ENCODE peak calls at places on chromosome 14, in four cellular contexts. One of them, this sample, is unnamed.

GRCh38 chr14:93764211-93764659 is 24.1 kb downstream of the PRIMA1 start:
- DNase-seq in RPMI7951: no peak
- DNase-seq in NCI-H748 treated with DMSO at 0.1 percent for 48 hours: no peak
- DNase-seq in NCI-H1105 treated with DMSO at 0.1 percent for 48 hours: no peak
- DNase-seq in this sample: peak; percentile 66

GRCh38 chr14:72553161-72553560 is 340.7 kb downstream of the DPF3 start:
- DNase-seq in RPMI7951: peak; percentile 30
- DNase-seq in NCI-H748 treated with DMSO at 0.1 percent for 48 hours: no peak
- DNase-seq in NCI-H1105 treated with DMSO at 0.1 percent for 48 hours: no peak
- DNase-seq in this sample: peak; percentile 56

GRCh38 chr14:33987565-33988080 is 36.7 kb upstream of the EGLN3 start:
- DNase-seq in RPMI7951: no peak
- DNase-seq in NCI-H748 treated with DMSO at 0.1 percent for 48 hours: peak; percentile 26
- DNase-seq in NCI-H1105 treated with DMSO at 0.1 percent for 48 hours: no peak
- DNase-seq in this sample: no peak

GRCh38 chr14:67704484-67705089 is 2.9 kb downstream of the RDH12 start:
- DNase-seq in RPMI7951: peak; percentile 51
- DNase-seq in NCI-H748 treated with DMSO at 0.1 percent for 48 hours: peak; percentile 71
- DNase-seq in NCI-H1105 treated with DMSO at 0.1 percent for 48 hours: peak; percentile 70
- DNase-seq in this sample: no peak

GRCh38 chr14:54252072-54252730 is 144.6 kb upstream of the CDKN3 start:
- DNase-seq in RPMI7951: peak; percentile 92
- DNase-seq in NCI-H748 treated with DMSO at 0.1 percent for 48 hours: no peak
- DNase-seq in NCI-H1105 treated with DMSO at 0.1 percent for 48 hours: no peak
- DNase-seq in this sample: peak; percentile 24

GRCh38 chr14:103916636-103917262 is 11.5 kb upstream of the TDRD9 start:
- DNase-seq in RPMI7951: no peak
- DNase-seq in NCI-H748 treated with DMSO at 0.1 percent for 48 hours: no peak
- DNase-seq in NCI-H1105 treated with DMSO at 0.1 percent for 48 hours: no peak
- DNase-seq in this sample: no peak

GRCh38 chr14:32594766-32595165 is 265.7 kb downstream of the AKAP6 start:
- DNase-seq in RPMI7951: peak; percentile 84
- DNase-seq in NCI-H748 treated with DMSO at 0.1 percent for 48 hours: no peak
- DNase-seq in NCI-H1105 treated with DMSO at 0.1 percent for 48 hours: no peak
- DNase-seq in this sample: no peak

GRCh38 chr14:68684466-68685418 is 108.1 kb downstream of the ZFP36L1 start:
- DNase-seq in RPMI7951: no peak
- DNase-seq in NCI-H748 treated with DMSO at 0.1 percent for 48 hours: no peak
- DNase-seq in NCI-H1105 treated with DMSO at 0.1 percent for 48 hours: no peak
- DNase-seq in this sample: no peak

GRCh38 chr14:65804752-65805473 is 392.4 kb downstream of the FUT8 start:
- DNase-seq in RPMI7951: no peak
- DNase-seq in NCI-H748 treated with DMSO at 0.1 percent for 48 hours: no peak
- DNase-seq in NCI-H1105 treated with DMSO at 0.1 percent for 48 hours: no peak
- DNase-seq in this sample: no peak

GRCh38 chr14:73662439-73663056 is 17.8 kb downstream of the DNAL1 start:
- DNase-seq in RPMI7951: peak; percentile 93
- DNase-seq in NCI-H748 treated with DMSO at 0.1 percent for 48 hours: no peak
- DNase-seq in NCI-H1105 treated with DMSO at 0.1 percent for 48 hours: no peak
- DNase-seq in this sample: peak; percentile 84

GRCh38 chr14:52914295-52914694 is 36.6 kb downstream of the FERMT2 start:
- DNase-seq in RPMI7951: no peak
- DNase-seq in NCI-H748 treated with DMSO at 0.1 percent for 48 hours: no peak
- DNase-seq in NCI-H1105 treated with DMSO at 0.1 percent for 48 hours: no peak
- DNase-seq in this sample: no peak

GRCh38 chr14:54974773-54975414 is 52.0 kb downstream of the WDHD1 start:
- DNase-seq in RPMI7951: no peak
- DNase-seq in NCI-H748 treated with DMSO at 0.1 percent for 48 hours: no peak
- DNase-seq in NCI-H1105 treated with DMSO at 0.1 percent for 48 hours: no peak
- DNase-seq in this sample: no peak

GRCh38 chr14:76329150-76329881 is 46.6 kb upstream of the ESRRB start:
- DNase-seq in RPMI7951: no peak
- DNase-seq in NCI-H748 treated with DMSO at 0.1 percent for 48 hours: peak; percentile 45
- DNase-seq in NCI-H1105 treated with DMSO at 0.1 percent for 48 hours: peak; percentile 80
- DNase-seq in this sample: no peak

GRCh38 chr14:105496831-105497591 is 6.0 kb downstream of the TEDC1 start:
- DNase-seq in RPMI7951: no peak
- DNase-seq in NCI-H748 treated with DMSO at 0.1 percent for 48 hours: no peak
- DNase-seq in NCI-H1105 treated with DMSO at 0.1 percent for 48 hours: no peak
- DNase-seq in this sample: no peak

GRCh38 chr14:54579606-54580005 is 12.7 kb downstream of the SAMD4A start:
- DNase-seq in RPMI7951: peak; percentile 46
- DNase-seq in NCI-H748 treated with DMSO at 0.1 percent for 48 hours: no peak
- DNase-seq in NCI-H1105 treated with DMSO at 0.1 percent for 48 hours: no peak
- DNase-seq in this sample: no peak

GRCh38 chr14:104939666-104940410 is 15.2 kb downstream of the PLD4 start:
- DNase-seq in RPMI7951: no peak
- DNase-seq in NCI-H748 treated with DMSO at 0.1 percent for 48 hours: no peak
- DNase-seq in NCI-H1105 treated with DMSO at 0.1 percent for 48 hours: no peak
- DNase-seq in this sample: no peak

GRCh38 chr14:43140453-43140852 is 1366.6 kb downstream of the FSCB start:
- DNase-seq in RPMI7951: no peak
- DNase-seq in NCI-H748 treated with DMSO at 0.1 percent for 48 hours: no peak
- DNase-seq in NCI-H1105 treated with DMSO at 0.1 percent for 48 hours: no peak
- DNase-seq in this sample: no peak

GRCh38 chr14:28300356-28300755 is 466.2 kb upstream of the FOXG1 start:
- DNase-seq in RPMI7951: no peak
- DNase-seq in NCI-H748 treated with DMSO at 0.1 percent for 48 hours: no peak
- DNase-seq in NCI-H1105 treated with DMSO at 0.1 percent for 48 hours: no peak
- DNase-seq in this sample: no peak

GRCh38 chr14:52069617-52070431 is 965 bp upstream of the NID2 start:
- DNase-seq in RPMI7951: peak; percentile 73
- DNase-seq in NCI-H748 treated with DMSO at 0.1 percent for 48 hours: peak; percentile 37
- DNase-seq in NCI-H1105 treated with DMSO at 0.1 percent for 48 hours: no peak
- DNase-seq in this sample: no peak

GRCh38 chr14:50232276-50232642 is 881 bp upstream of the SOS2 start:
- DNase-seq in RPMI7951: no peak
- DNase-seq in NCI-H748 treated with DMSO at 0.1 percent for 48 hours: no peak
- DNase-seq in NCI-H1105 treated with DMSO at 0.1 percent for 48 hours: no peak
- DNase-seq in this sample: no peak

GRCh38 chr14:104998801-104999200 is 13.2 kb downstream of the CLBA1 start:
- DNase-seq in RPMI7951: no peak
- DNase-seq in NCI-H748 treated with DMSO at 0.1 percent for 48 hours: no peak
- DNase-seq in NCI-H1105 treated with DMSO at 0.1 percent for 48 hours: peak; percentile 95
- DNase-seq in this sample: no peak

GRCh38 chr14:23398348-23398747 is 9.7 kb downstream of the MYH6 start:
- DNase-seq in RPMI7951: no peak
- DNase-seq in NCI-H748 treated with DMSO at 0.1 percent for 48 hours: no peak
- DNase-seq in NCI-H1105 treated with DMSO at 0.1 percent for 48 hours: no peak
- DNase-seq in this sample: no peak

GRCh38 chr14:85063747-85064146 is 466.2 kb upstream of the FLRT2 start:
- DNase-seq in RPMI7951: no peak
- DNase-seq in NCI-H748 treated with DMSO at 0.1 percent for 48 hours: no peak
- DNase-seq in NCI-H1105 treated with DMSO at 0.1 percent for 48 hours: no peak
- DNase-seq in this sample: no peak